ENCODE peak calls at places on chromosomes 13 and 19, in five cellular contexts. S, Q, T, M and I are unnamed samples.

GRCh38 chr13:62544928-62545327 is 1129.3 kb upstream of the PCDH20 start:
- DNase-seq in S (no peak), Q (no peak), T (no peak), M (no peak), I (no peak)

GRCh38 chr13:97875911-97876310 is 77.6 kb upstream of the IPO5 start:
- DNase-seq in S (no peak), Q (no peak), T (no peak), M (no peak), I (no peak)

GRCh38 chr19:30696514-30696913 is 324.3 kb downstream of the ZNF536 start:
- DNase-seq in S (peak; percentile 51), Q (no peak), T (peak; percentile 87), M (no peak), I (no peak)

GRCh38 chr13:101514695-101515275 is 62.3 kb downstream of the ITGBL1 start:
- DNase-seq in S (no peak), Q (peak; percentile 78), T (no peak), M (peak; percentile 45), I (no peak)

GRCh38 chr13:96273196-96273595 is 183.3 kb downstream of the HS6ST3 start:
- DNase-seq in S (no peak), Q (no peak), T (no peak), M (no peak), I (no peak)

GRCh38 chr13:110816500-110816899 is 98.4 kb downstream of the ANKRD10 start:
- DNase-seq in S (no peak), Q (no peak), T (no peak), M (no peak), I (peak; percentile 59)

GRCh38 chr19:6087074-6087506 is 23.2 kb downstream of the RFX2 start:
- DNase-seq in S (no peak), Q (no peak), T (no peak), M (no peak), I (no peak)

GRCh38 chr19:39408392-39409206 is 2.0 kb downstream of the ZFP36 start:
- DNase-seq in S (no peak), Q (peak; percentile 77), T (no peak), M (peak; percentile 44), I (no peak)

GRCh38 chr19:51158474-51159129 is 16.5 kb downstream of the SIGLEC7 start:
- DNase-seq in S (peak; percentile 36), Q (peak; percentile 37), T (peak; percentile 80), M (peak; percentile 20), I (no peak)

GRCh38 chr19:51587264-51588191 is 16.4 kb downstream of the ZNF175 start:
- DNase-seq in S (no peak), Q (no peak), T (no peak), M (no peak), I (no peak)

GRCh38 chr13:29846475-29847256 is 3.8 kb downstream of the UBL3 start:
- DNase-seq in S (no peak), Q (peak; percentile 23), T (no peak), M (no peak), I (no peak)

GRCh38 chr13:46926856-46927625 is 30.2 kb upstream of the HTR2A start:
- DNase-seq in S (no peak), Q (no peak), T (no peak), M (peak; percentile 44), I (no peak)

GRCh38 chr13:45040173-45040572 is 50.8 kb downstream of the GPALPP1 start:
- DNase-seq in S (no peak), Q (no peak), T (no peak), M (no peak), I (no peak)

GRCh38 chr19:10817291-10818038 is 18.5 kb downstream of the TMED1 start:
- DNase-seq in S (no peak), Q (no peak), T (no peak), M (no peak), I (peak; percentile 92)

GRCh38 chr19:13133241-13133870 is 15.3 kb downstream of the NACC1 start:
- DNase-seq in S (no peak), Q (no peak), T (no peak), M (no peak), I (no peak)

GRCh38 chr13:42420304-42420703 is 148.4 kb downstream of the AKAP11 start:
- DNase-seq in S (no peak), Q (no peak), T (no peak), M (no peak), I (no peak)

GRCh38 chr19:47663435-47663910 is 49.7 kb upstream of the EHD2 start:
- DNase-seq in S (no peak), Q (peak; percentile 81), T (no peak), M (peak; percentile 89), I (no peak)

GRCh38 chr19:19205416-19206410 is 2.5 kb upstream of the NR2C2AP start:
- DNase-seq in S (no peak), Q (no peak), T (no peak), M (no peak), I (no peak)

GRCh38 chr13:110819203-110820014 is 95.5 kb downstream of the ANKRD10 start:
- DNase-seq in S (peak; percentile 75), Q (peak; percentile 78), T (peak; percentile 84), M (peak; percentile 17), I (peak; percentile 92)

GRCh38 chr19:57280913-57281425 is 684 bp downstream of the ZNF460 start:
- DNase-seq in S (no peak), Q (peak; percentile 35), T (no peak), M (no peak), I (no peak)

GRCh38 chr13:113296842-113297369 is at the start of gene LAMP1:
- DNase-seq in S (peak; percentile 100), Q (peak; percentile 95), T (peak; percentile 98), M (peak; percentile 88), I (peak; percentile 100)

GRCh38 chr13:109747524-109747923 is 38.9 kb downstream of the IRS2 start:
- DNase-seq in S (no peak), Q (no peak), T (no peak), M (no peak), I (no peak)

GRCh38 chr13:113750554-113751399 is 8.2 kb upstream of the TMEM255B start:
- DNase-seq in S (no peak), Q (no peak), T (no peak), M (no peak), I (no peak)

GRCh38 chr19:20167020-20167644 is at the start of gene ZNF486:
- DNase-seq in S (peak; percentile 81), Q (no peak), T (peak; percentile 98), M (peak; percentile 93), I (peak; percentile 97)

DNA sequence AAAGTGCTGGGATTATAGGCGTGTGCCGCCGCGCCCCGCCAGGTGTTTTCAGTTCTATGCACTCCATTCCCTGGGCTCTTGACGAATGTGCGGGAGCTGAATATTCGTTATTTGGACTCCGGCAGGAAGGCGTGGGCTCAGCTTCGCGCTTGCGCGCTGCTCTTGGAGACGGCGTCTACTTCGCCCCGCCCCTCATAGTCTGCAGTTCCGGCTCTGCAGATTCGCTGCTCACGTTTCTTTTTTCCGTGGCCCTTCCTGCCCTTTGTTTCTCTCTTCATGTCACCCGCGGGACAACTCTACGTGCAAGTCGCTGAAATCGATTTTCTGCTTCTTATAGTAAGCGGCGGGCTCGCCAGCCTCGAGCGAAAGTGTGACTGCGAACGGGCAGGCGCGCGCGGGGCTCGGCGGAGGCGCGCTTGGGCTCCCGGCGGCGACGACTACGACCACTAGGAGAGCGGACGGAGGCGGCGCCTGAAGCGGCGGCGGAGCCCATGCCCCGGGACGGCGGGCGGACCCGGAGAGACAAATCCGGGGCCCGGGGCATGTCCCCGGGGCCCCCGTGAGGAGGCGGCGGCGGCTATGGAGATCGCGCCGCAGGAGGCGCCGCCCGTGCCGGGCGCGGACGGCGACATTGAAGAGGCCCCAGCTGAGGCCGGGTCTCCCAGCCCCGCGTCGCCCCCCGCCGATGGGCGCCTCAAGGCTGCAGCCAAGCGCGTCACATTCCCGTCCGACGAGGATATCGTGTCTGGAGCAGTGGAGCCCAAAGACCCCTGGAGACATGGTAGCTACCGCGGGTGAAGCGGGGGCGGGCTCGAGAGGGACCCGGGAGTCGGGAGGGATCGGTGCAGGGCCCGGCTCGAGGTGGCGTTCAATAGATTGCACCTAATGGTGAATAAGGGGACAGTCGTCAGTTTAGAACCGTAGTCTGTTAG is at the start of gene PPP1R37:
- DNase-seq in S (peak; percentile 85), Q (peak; percentile 99), T (peak; percentile 95), M (peak; percentile 96), I (peak; percentile 97)
- TF ChIP-seq CTCF in S (peak; percentile 50), Q (no peak), T (peak; percentile 39), M (peak; percentile 50), I (peak; percentile 49)

GRCh38 chr19:1602091-1602707 is 3.1 kb downstream of the UQCR11 start:
- DNase-seq in S (no peak), Q (no peak), T (no peak), M (no peak), I (no peak)

GRCh38 chr19:1608414-1609391 is 3.4 kb upstream of the UQCR11 start:
- DNase-seq in S (no peak), Q (peak; percentile 28), T (no peak), M (no peak), I (no peak)

GRCh38 chr19:1609680-1610474 is 4.6 kb upstream of the UQCR11 start:
- DNase-seq in S (no peak), Q (no peak), T (no peak), M (no peak), I (no peak)

GRCh38 chr19:1605236-1606137 is at the start of gene UQCR11:
- DNase-seq in S (peak; percentile 83), Q (peak; percentile 96), T (peak; percentile 96), M (peak; percentile 91), I (peak; percentile 97)

GRCh38 chr19:1606138-1606651 is 933 bp upstream of the UQCR11 start:
- DNase-seq in S (no peak), Q (no peak), T (no peak), M (no peak), I (no peak)
- TF ChIP-seq CTCF in S (no peak), Q (no peak), T (no peak), M (no peak), I (no peak)

DNA sequence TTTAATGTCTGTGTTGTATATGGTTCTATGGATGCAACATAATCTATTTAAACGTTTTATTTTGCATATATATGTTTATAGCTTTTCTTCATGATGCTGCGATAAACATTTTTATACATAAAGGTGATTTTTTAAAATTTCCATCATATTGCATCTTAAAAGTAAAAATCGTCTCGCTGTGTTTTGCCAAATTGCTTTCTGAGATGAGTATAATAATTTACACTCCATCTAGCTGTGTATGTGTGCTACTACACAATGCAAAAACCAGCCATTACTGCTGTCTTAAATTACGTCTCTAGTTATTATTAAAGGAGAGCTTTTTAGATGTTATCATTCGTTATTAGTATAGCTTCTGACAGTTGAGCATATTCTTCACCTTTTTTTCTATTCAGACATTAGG is 37.2 kb downstream of the METTL21C start:
- DNase-seq in S (no peak), Q (no peak), T (no peak), M (no peak), I (no peak)
- TF ChIP-seq CTCF in S (peak; percentile 44), Q (no peak), T (peak; percentile 44), M (peak; percentile 39), I (peak; percentile 36)

GRCh38 chr13:60797112-60797511 is 400.1 kb downstream of the TDRD3 start:
- DNase-seq in S (no peak), Q (no peak), T (no peak), M (no peak), I (no peak)
- TF ChIP-seq CTCF in S (no peak), Q (no peak), T (no peak), M (no peak), I (no peak)

GRCh38 chr19:4449826-4450075 is 7.8 kb downstream of the UBXN6 start:
- DNase-seq in S (no peak), Q (no peak), T (no peak), M (no peak), I (no peak)

GRCh38 chr19:4448147-4448985 is 9.2 kb downstream of the UBXN6 start:
- DNase-seq in S (no peak), Q (no peak), T (no peak), M (no peak), I (no peak)

GRCh38 chr19:4446801-4447200 is 10.8 kb downstream of the UBXN6 start:
- DNase-seq in S (no peak), Q (no peak), T (no peak), M (no peak), I (no peak)

GRCh38 chr19:4447327-4448146 is 10.1 kb downstream of the UBXN6 start:
- DNase-seq in S (no peak), Q (no peak), T (no peak), M (no peak), I (no peak)

GRCh38 chr19:4449022-4449825 is 8.4 kb downstream of the UBXN6 start:
- DNase-seq in S (no peak), Q (no peak), T (peak; percentile 31), M (no peak), I (no peak)
- TF ChIP-seq CTCF in S (no peak), Q (no peak), T (no peak), M (peak; percentile 25), I (no peak)